ENCODE peak calls at places on chromosomes 4 and X, in nine cellular contexts. One of them, this sample, is unnamed.
A peak's percentile ranks its signal among the peaks of the same experiment; 100 is the strongest.

GRCh38 chr4:151865327-151865726 is 104.5 kb upstream of the GATB start:
- DNase-seq in RWPE2: no peak
- DNase-seq in frontal cortex: peak; percentile 20
- DNase-seq in astrocyte of the spinal cord: no peak
- DNase-seq in CD4-positive, alpha-beta T cell: no peak
- DNase-seq in AG04449: no peak
- DNase-seq in T follicular helper cell: no peak
- DNase-seq in H54: no peak
- DNase-seq in SW 1271: no peak
- DNase-seq in this sample: no peak

GRCh38 chr4:138977525-138977924 is 38.1 kb upstream of the NOCT start:
- DNase-seq in RWPE2: no peak
- DNase-seq in frontal cortex: no peak
- DNase-seq in astrocyte of the spinal cord: no peak
- DNase-seq in CD4-positive, alpha-beta T cell: no peak
- DNase-seq in AG04449: no peak
- DNase-seq in T follicular helper cell: no peak
- DNase-seq in H54: no peak
- DNase-seq in SW 1271: no peak
- DNase-seq in this sample: no peak

GRCh38 chr4:48016141-48017107 is at the start of the genes CNGA1 and NIPAL1:
- DNase-seq in RWPE2: peak; percentile 87
- DNase-seq in frontal cortex: peak; percentile 76
- DNase-seq in astrocyte of the spinal cord: peak; percentile 57
- DNase-seq in CD4-positive, alpha-beta T cell: peak; percentile 43
- DNase-seq in AG04449: no peak
- DNase-seq in T follicular helper cell: peak; percentile 62
- DNase-seq in H54: peak; percentile 29
- DNase-seq in SW 1271: peak; percentile 38
- DNase-seq in this sample: peak; percentile 52

GRCh38 chr4:165328101-165328425 is 594 bp downstream of the MSMO1 start:
- DNase-seq in RWPE2: no peak
- DNase-seq in frontal cortex: no peak
- DNase-seq in astrocyte of the spinal cord: no peak
- DNase-seq in CD4-positive, alpha-beta T cell: no peak
- DNase-seq in AG04449: no peak
- DNase-seq in T follicular helper cell: no peak
- DNase-seq in H54: no peak
- DNase-seq in SW 1271: no peak
- DNase-seq in this sample: no peak

GRCh38 chrX:18406531-18407266 is 18.7 kb upstream of the CDKL5 start:
- DNase-seq in RWPE2: no peak
- DNase-seq in frontal cortex: no peak
- DNase-seq in astrocyte of the spinal cord: no peak
- DNase-seq in CD4-positive, alpha-beta T cell: no peak
- DNase-seq in AG04449: no peak
- DNase-seq in T follicular helper cell: no peak
- DNase-seq in H54: no peak
- DNase-seq in SW 1271: no peak
- DNase-seq in this sample: no peak

GRCh38 chr4:89111833-89112563 is 665 bp downstream of the TIGD2 start:
- DNase-seq in RWPE2: no peak
- DNase-seq in frontal cortex: peak; percentile 9
- DNase-seq in astrocyte of the spinal cord: peak; percentile 68
- DNase-seq in CD4-positive, alpha-beta T cell: no peak
- DNase-seq in AG04449: peak; percentile 79
- DNase-seq in T follicular helper cell: no peak
- DNase-seq in H54: no peak
- DNase-seq in SW 1271: no peak
- DNase-seq in this sample: no peak

GRCh38 chr4:1045595-1046201 is 34.3 kb downstream of the FGFRL1 start:
- DNase-seq in RWPE2: no peak
- DNase-seq in frontal cortex: peak; percentile 17
- DNase-seq in astrocyte of the spinal cord: no peak
- DNase-seq in CD4-positive, alpha-beta T cell: no peak
- DNase-seq in AG04449: no peak
- DNase-seq in T follicular helper cell: no peak
- DNase-seq in H54: no peak
- DNase-seq in SW 1271: no peak
- DNase-seq in this sample: no peak

GRCh38 chrX:16839852-16840460 is 30.2 kb downstream of the RBBP7 start:
- DNase-seq in RWPE2: no peak
- DNase-seq in frontal cortex: no peak
- DNase-seq in astrocyte of the spinal cord: peak; percentile 70
- DNase-seq in CD4-positive, alpha-beta T cell: no peak
- DNase-seq in AG04449: no peak
- DNase-seq in T follicular helper cell: no peak
- DNase-seq in H54: no peak
- DNase-seq in SW 1271: no peak
- DNase-seq in this sample: no peak

GRCh38 chr4:140004580-140005314 is 149.2 kb downstream of the MAML3 start:
- DNase-seq in RWPE2: no peak
- DNase-seq in frontal cortex: peak; percentile 49
- DNase-seq in astrocyte of the spinal cord: peak; percentile 61
- DNase-seq in CD4-positive, alpha-beta T cell: no peak
- DNase-seq in AG04449: no peak
- DNase-seq in T follicular helper cell: no peak
- DNase-seq in H54: no peak
- DNase-seq in SW 1271: no peak
- DNase-seq in this sample: no peak

GRCh38 chrX:3990569-3990968 is 277.1 kb upstream of the PRKX start:
- DNase-seq in RWPE2: no peak
- DNase-seq in frontal cortex: no peak
- DNase-seq in astrocyte of the spinal cord: no peak
- DNase-seq in CD4-positive, alpha-beta T cell: no peak
- DNase-seq in AG04449: no peak
- DNase-seq in T follicular helper cell: no peak
- DNase-seq in H54: no peak
- DNase-seq in SW 1271: no peak
- DNase-seq in this sample: no peak

GRCh38 chr4:99640676-99641075 is 17.0 kb downstream of the C4orf54 start:
- DNase-seq in RWPE2: no peak
- DNase-seq in frontal cortex: no peak
- DNase-seq in astrocyte of the spinal cord: no peak
- DNase-seq in CD4-positive, alpha-beta T cell: no peak
- DNase-seq in AG04449: no peak
- DNase-seq in T follicular helper cell: no peak
- DNase-seq in H54: no peak
- DNase-seq in SW 1271: no peak
- DNase-seq in this sample: no peak

GRCh38 chr4:52869196-52869595 is 7.1 kb downstream of the RASL11B start:
- DNase-seq in RWPE2: no peak
- DNase-seq in frontal cortex: peak; percentile 58
- DNase-seq in astrocyte of the spinal cord: peak; percentile 13
- DNase-seq in CD4-positive, alpha-beta T cell: no peak
- DNase-seq in AG04449: no peak
- DNase-seq in T follicular helper cell: no peak
- DNase-seq in H54: no peak
- DNase-seq in SW 1271: no peak
- DNase-seq in this sample: no peak

GRCh38 chr4:123816970-123817688 is 420.5 kb downstream of the SPRY1 start:
- DNase-seq in RWPE2: no peak
- DNase-seq in frontal cortex: no peak
- DNase-seq in astrocyte of the spinal cord: no peak
- DNase-seq in CD4-positive, alpha-beta T cell: no peak
- DNase-seq in AG04449: no peak
- DNase-seq in T follicular helper cell: no peak
- DNase-seq in H54: no peak
- DNase-seq in SW 1271: no peak
- DNase-seq in this sample: no peak

GRCh38 chrX:24902808-24903207 is 113.0 kb downstream of the ARX start:
- DNase-seq in RWPE2: no peak
- DNase-seq in frontal cortex: no peak
- DNase-seq in astrocyte of the spinal cord: peak; percentile 71
- DNase-seq in CD4-positive, alpha-beta T cell: no peak
- DNase-seq in AG04449: no peak
- DNase-seq in T follicular helper cell: no peak
- DNase-seq in H54: no peak
- DNase-seq in SW 1271: no peak
- DNase-seq in this sample: no peak

GRCh38 chr4:125432078-125432477 is 117.3 kb downstream of the FAT4 start:
- DNase-seq in RWPE2: no peak
- DNase-seq in frontal cortex: no peak
- DNase-seq in astrocyte of the spinal cord: peak; percentile 12
- DNase-seq in CD4-positive, alpha-beta T cell: no peak
- DNase-seq in AG04449: no peak
- DNase-seq in T follicular helper cell: no peak
- DNase-seq in H54: no peak
- DNase-seq in SW 1271: no peak
- DNase-seq in this sample: no peak

GRCh38 chrX:39935414-39936064 is 162.2 kb downstream of the BCOR start:
- DNase-seq in RWPE2: no peak
- DNase-seq in frontal cortex: no peak
- DNase-seq in astrocyte of the spinal cord: peak; percentile 50
- DNase-seq in CD4-positive, alpha-beta T cell: no peak
- DNase-seq in AG04449: no peak
- DNase-seq in T follicular helper cell: no peak
- DNase-seq in H54: peak; percentile 34
- DNase-seq in SW 1271: no peak
- DNase-seq in this sample: no peak

GRCh38 chr4:119540249-119540648 is 88.4 kb downstream of the PDE5A start:
- DNase-seq in RWPE2: no peak
- DNase-seq in frontal cortex: no peak
- DNase-seq in astrocyte of the spinal cord: no peak
- DNase-seq in CD4-positive, alpha-beta T cell: no peak
- DNase-seq in AG04449: no peak
- DNase-seq in T follicular helper cell: no peak
- DNase-seq in H54: no peak
- DNase-seq in SW 1271: no peak
- DNase-seq in this sample: no peak

GRCh38 chr4:3420606-3420955 is 21.2 kb upstream of the HGFAC start:
- DNase-seq in RWPE2: peak; percentile 47
- DNase-seq in frontal cortex: no peak
- DNase-seq in astrocyte of the spinal cord: no peak
- DNase-seq in CD4-positive, alpha-beta T cell: no peak
- DNase-seq in AG04449: no peak
- DNase-seq in T follicular helper cell: no peak
- DNase-seq in H54: no peak
- DNase-seq in SW 1271: no peak
- DNase-seq in this sample: no peak

GRCh38 chrX:66638591-66639500 is at the start of gene EDA2R:
- DNase-seq in RWPE2: peak; percentile 62
- DNase-seq in frontal cortex: no peak
- DNase-seq in astrocyte of the spinal cord: peak; percentile 89
- DNase-seq in CD4-positive, alpha-beta T cell: no peak
- DNase-seq in AG04449: no peak
- DNase-seq in T follicular helper cell: no peak
- DNase-seq in H54: peak; percentile 47
- DNase-seq in SW 1271: peak; percentile 9
- DNase-seq in this sample: no peak

GRCh38 chrX:26783512-26784225 is 567.7 kb downstream of the MAGEB5 start:
- DNase-seq in RWPE2: no peak
- DNase-seq in frontal cortex: no peak
- DNase-seq in astrocyte of the spinal cord: peak; percentile 20
- DNase-seq in CD4-positive, alpha-beta T cell: no peak
- DNase-seq in AG04449: no peak
- DNase-seq in T follicular helper cell: no peak
- DNase-seq in H54: no peak
- DNase-seq in SW 1271: no peak
- DNase-seq in this sample: no peak

GRCh38 chr4:131296192-131296591 is 1852.9 kb upstream of the PCDH10 start:
- DNase-seq in RWPE2: no peak
- DNase-seq in frontal cortex: no peak
- DNase-seq in astrocyte of the spinal cord: no peak
- DNase-seq in CD4-positive, alpha-beta T cell: no peak
- DNase-seq in AG04449: no peak
- DNase-seq in T follicular helper cell: no peak
- DNase-seq in H54: no peak
- DNase-seq in SW 1271: no peak
- DNase-seq in this sample: no peak

GRCh38 chrX:28303486-28303885 is 283.8 kb upstream of the IL1RAPL1 start:
- DNase-seq in RWPE2: no peak
- DNase-seq in frontal cortex: no peak
- DNase-seq in astrocyte of the spinal cord: no peak
- DNase-seq in CD4-positive, alpha-beta T cell: no peak
- DNase-seq in AG04449: no peak
- DNase-seq in T follicular helper cell: no peak
- DNase-seq in H54: no peak
- DNase-seq in SW 1271: no peak
- DNase-seq in this sample: no peak

GRCh38 chr4:157978680-157979361 is 194.0 kb downstream of the GASK1B start:
- DNase-seq in RWPE2: no peak
- DNase-seq in frontal cortex: peak; percentile 45
- DNase-seq in astrocyte of the spinal cord: peak; percentile 74
- DNase-seq in CD4-positive, alpha-beta T cell: no peak
- DNase-seq in AG04449: no peak
- DNase-seq in T follicular helper cell: no peak
- DNase-seq in H54: peak; percentile 1
- DNase-seq in SW 1271: peak; percentile 1
- DNase-seq in this sample: no peak